ENCODE peak calls at places on chromosomes 11 and 22, in four cellular contexts. One of them, this sample, is unnamed.

GRCh38 chr11:131893103-131893502 is 522.7 kb downstream of the NTM start:
- DNase-seq in MV-4-11: no peak
- DNase-seq in choroid plexus epithelial cell: no peak
- DNase-seq in posterior cingulate gyrus: no peak
- DNase-seq in this sample: no peak

GRCh38 chr11:11265994-11266606 is 87.0 kb downstream of the CSNK2A3 start:
- DNase-seq in MV-4-11: peak
- DNase-seq in choroid plexus epithelial cell: peak
- DNase-seq in posterior cingulate gyrus: no peak
- DNase-seq in this sample: no peak

GRCh38 chr11:68343761-68344256 is 31.4 kb downstream of the LRP5 start:
- DNase-seq in MV-4-11: no peak
- DNase-seq in choroid plexus epithelial cell: no peak
- DNase-seq in posterior cingulate gyrus: no peak
- DNase-seq in this sample: no peak

GRCh38 chr22:41946360-41947180 is at the start of gene CENPM:
- DNase-seq in MV-4-11: peak
- DNase-seq in choroid plexus epithelial cell: peak
- DNase-seq in posterior cingulate gyrus: peak
- DNase-seq in this sample: peak

GRCh38 chr11:72625746-72626636 is 48.2 kb downstream of the PDE2A start:
- DNase-seq in MV-4-11: no peak
- DNase-seq in choroid plexus epithelial cell: peak
- DNase-seq in posterior cingulate gyrus: no peak
- DNase-seq in this sample: peak

GRCh38 chr11:126740857-126741256 is 259.7 kb downstream of the KIRREL3 start:
- DNase-seq in MV-4-11: no peak
- DNase-seq in choroid plexus epithelial cell: no peak
- DNase-seq in posterior cingulate gyrus: no peak
- DNase-seq in this sample: no peak

GRCh38 chr22:41367680-41368542 is 13.8 kb upstream of the TEF start:
- DNase-seq in MV-4-11: no peak
- DNase-seq in choroid plexus epithelial cell: peak
- DNase-seq in posterior cingulate gyrus: peak
- DNase-seq in this sample: no peak

GRCh38 chr11:64285885-64286800 is 495 bp downstream of the GPR137 start:
- DNase-seq in MV-4-11: peak
- DNase-seq in choroid plexus epithelial cell: no peak
- DNase-seq in posterior cingulate gyrus: peak
- DNase-seq in this sample: no peak

GRCh38 chr22:40928657-40929056 is 22.5 kb upstream of the RBX1 start:
- DNase-seq in MV-4-11: no peak
- DNase-seq in choroid plexus epithelial cell: no peak
- DNase-seq in posterior cingulate gyrus: no peak
- DNase-seq in this sample: no peak

GRCh38 chr22:36979511-36979910 is 39.7 kb downstream of the TST start:
- DNase-seq in MV-4-11: no peak
- DNase-seq in choroid plexus epithelial cell: no peak
- DNase-seq in posterior cingulate gyrus: no peak
- DNase-seq in this sample: no peak

GRCh38 chr11:110366234-110366633 is 63.5 kb upstream of the FDX1 start:
- DNase-seq in MV-4-11: no peak
- DNase-seq in choroid plexus epithelial cell: peak
- DNase-seq in posterior cingulate gyrus: peak
- DNase-seq in this sample: peak

GRCh38 chr11:67601098-67601497 is 5.6 kb upstream of the NDUFV1 start:
- DNase-seq in MV-4-11: no peak
- DNase-seq in choroid plexus epithelial cell: no peak
- DNase-seq in posterior cingulate gyrus: no peak
- DNase-seq in this sample: no peak

GRCh38 chr22:49747130-49747529 is 80.5 kb downstream of the BRD1 start:
- DNase-seq in MV-4-11: no peak
- DNase-seq in choroid plexus epithelial cell: no peak
- DNase-seq in posterior cingulate gyrus: no peak
- DNase-seq in this sample: no peak

GRCh38 chr11:22884268-22884667 is 24.0 kb upstream of the CCDC179 start:
- DNase-seq in MV-4-11: no peak
- DNase-seq in choroid plexus epithelial cell: peak
- DNase-seq in posterior cingulate gyrus: no peak
- DNase-seq in this sample: peak

GRCh38 chr11:117226388-117227385 is 5.2 kb downstream of the PCSK7 start:
- DNase-seq in MV-4-11: peak
- DNase-seq in choroid plexus epithelial cell: peak
- DNase-seq in posterior cingulate gyrus: no peak
- DNase-seq in this sample: peak

GRCh38 chr22:42553475-42554361 is at the start of gene SERHL2:
- DNase-seq in MV-4-11: peak
- DNase-seq in choroid plexus epithelial cell: peak
- DNase-seq in posterior cingulate gyrus: peak
- DNase-seq in this sample: peak

GRCh38 chr11:69510471-69511357 is 29.3 kb downstream of the LINC01488 start:
- DNase-seq in MV-4-11: no peak
- DNase-seq in choroid plexus epithelial cell: peak
- DNase-seq in posterior cingulate gyrus: no peak
- DNase-seq in this sample: peak

GRCh38 chr22:32764330-32765116 is 37.0 kb upstream of the TIMP3 start:
- DNase-seq in MV-4-11: peak
- DNase-seq in choroid plexus epithelial cell: peak
- DNase-seq in posterior cingulate gyrus: no peak
- DNase-seq in this sample: peak

GRCh38 chr22:44587004-44587793 is 89.2 kb upstream of the RTL6 start:
- DNase-seq in MV-4-11: no peak
- DNase-seq in choroid plexus epithelial cell: peak
- DNase-seq in posterior cingulate gyrus: no peak
- DNase-seq in this sample: no peak

GRCh38 chr11:99343117-99343516 is 322.4 kb downstream of the CNTN5 start:
- DNase-seq in MV-4-11: no peak
- DNase-seq in choroid plexus epithelial cell: no peak
- DNase-seq in posterior cingulate gyrus: no peak
- DNase-seq in this sample: no peak

GRCh38 chr11:11311169-11311568 is 41.9 kb downstream of the CSNK2A3 start:
- DNase-seq in MV-4-11: peak
- DNase-seq in choroid plexus epithelial cell: no peak
- DNase-seq in posterior cingulate gyrus: no peak
- DNase-seq in this sample: no peak

GRCh38 chr11:119415517-119415916 is 7.5 kb downstream of the THY1 start:
- DNase-seq in MV-4-11: no peak
- DNase-seq in choroid plexus epithelial cell: no peak
- DNase-seq in posterior cingulate gyrus: no peak
- DNase-seq in this sample: no peak